ENCODE peak calls at places on chromosomes 6 and 20, in five cellular contexts. L, V, Y, B and K are unnamed samples. For H3K4me1, the result is how much of the 10 kb centered on the place peaks cover.

GRCh38 chr6:203663-204062 is 88.6 kb upstream of the DUSP22 start:
- DNase-seq in B (no peak), Y (no peak), L (no peak), V (no peak), K (no peak)

GRCh38 chr6:26550250-26550993 is 12.3 kb downstream of the HMGN4 start:
- DNase-seq in Y (peak), V (peak), B (peak), L (peak), K (peak)

GRCh38 chr20:17533396-17533795 is 2.2 kb upstream of the BFSP1 start:
- DNase-seq in B (peak), Y (peak), V (peak), L (peak), K (peak)

GRCh38 chr6:34757687-34758274 is 476 bp downstream of the SNRPC start:
- DNase-seq in Y (no peak), L (no peak), B (no peak), V (no peak), K (no peak)

GRCh38 chr20:57672164-57672563 is 37.7 kb downstream of the PMEPA1 start:
- DNase-seq in B (peak), L (no peak), Y (no peak), V (no peak), K (no peak)

GRCh38 chr6:161204866-161205557 is 68.8 kb downstream of the AGPAT4 start:
- DNase-seq in V (no peak), Y (no peak), B (peak), L (no peak), K (peak)

GRCh38 chr6:53618219-53618618 is 47.3 kb downstream of the KLHL31 start:
- DNase-seq in V (no peak), L (no peak), Y (no peak), B (no peak), K (peak)

GRCh38 chr6:168071620-168072019 is 7.4 kb downstream of the FRMD1 start:
- DNase-seq in B (no peak), V (no peak), Y (peak), L (peak), K (no peak)

GRCh38 chr6:38933426-38933825 is 115.2 kb upstream of the GLP1R start:
- DNase-seq in V (peak), L (peak), B (no peak), Y (peak), K (no peak)

GRCh38 chr6:130513770-130514169 is 148.0 kb downstream of the TMEM200A start:
- DNase-seq in V (peak), B (peak), Y (peak), L (no peak), K (peak)

GRCh38 chr6:37429352-37429750 is 3.7 kb upstream of the CMTR1 start:
- DNase-seq in L (no peak), B (no peak), V (no peak), Y (no peak), K (no peak)

GRCh38 chr6:116087437-116088027 is 13.1 kb upstream of the NT5DC1 start:
- DNase-seq in Y (peak), V (peak), B (peak), L (no peak), K (no peak)

GRCh38 chr20:58618694-58619540 is 32.2 kb upstream of the STX16 start:
- DNase-seq in V (peak), L (no peak), B (peak), Y (no peak), K (peak)

DNA sequence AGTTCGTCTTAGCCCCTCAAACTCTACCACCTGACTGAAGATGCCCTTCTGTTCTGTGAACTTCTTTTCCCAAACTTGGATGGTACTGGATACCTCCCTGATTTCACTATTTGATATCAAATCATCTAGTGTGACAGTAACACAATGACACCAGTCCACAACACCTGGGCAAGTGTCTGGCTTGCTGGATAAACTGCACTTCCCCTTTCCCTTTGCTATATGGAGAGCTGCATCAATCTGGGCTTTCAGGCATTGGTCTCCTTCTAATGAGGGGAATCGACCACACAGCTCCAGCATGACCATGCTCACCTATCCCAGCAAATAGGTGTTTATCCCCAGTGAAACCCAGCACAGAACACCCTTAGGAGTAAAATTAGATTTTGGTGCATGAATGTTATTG is 3.1 kb downstream of the F13A1 start:
- DNase-seq in Y (no peak), L (no peak), V (no peak), B (no peak), K (no peak)
- H3K4me3 ChIP-seq in Y (no peak), L (no peak), V (no peak), B (no peak), K (no peak)

GRCh38 chr6:111662192-111662793 is 56.6 kb upstream of the TRAF3IP2 start:
- DNase-seq in Y (peak), L (no peak), B (no peak), V (no peak), K (no peak)

GRCh38 chr6:111663232-111663631 is 57.6 kb upstream of the TRAF3IP2 start:
- DNase-seq in V (no peak), Y (no peak), L (no peak), B (no peak), K (no peak)

GRCh38 chr6:111663692-111664564 is 58.2 kb upstream of the TRAF3IP2 start:
- DNase-seq in V (no peak), Y (no peak), B (peak), L (no peak), K (no peak)

GRCh38 chr6:111661541-111662041 is 55.9 kb upstream of the TRAF3IP2 start:
- DNase-seq in V (no peak), L (no peak), Y (no peak), B (no peak), K (no peak)

DNA sequence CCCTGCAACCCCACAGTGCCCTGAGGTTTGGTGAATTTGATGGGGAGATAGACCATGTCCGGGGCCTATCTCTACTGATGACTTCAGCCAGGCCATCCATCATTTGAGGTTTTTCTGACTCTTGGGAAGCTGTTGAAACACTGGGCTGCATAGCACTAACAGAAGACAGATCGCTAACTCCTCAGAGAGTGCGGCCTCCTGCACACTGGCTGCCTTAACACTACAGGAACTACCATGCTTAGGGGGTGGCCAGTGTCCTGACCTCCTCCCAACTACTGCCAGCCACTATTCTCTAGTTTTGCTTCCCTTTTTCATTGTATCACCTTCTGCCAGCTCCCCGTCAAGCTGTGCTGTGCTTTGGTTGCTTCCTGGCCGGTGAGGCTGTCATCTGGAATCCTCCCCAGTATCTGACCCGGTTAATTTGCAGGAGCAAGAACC is 57.1 kb upstream of the TRAF3IP2 start:
- DNase-seq in V (no peak), B (peak), Y (no peak), L (no peak), K (no peak)
- H3K4me1 ChIP-seq in V (under half), B (under half), Y (under half), L (under half), K (under half)

DNA sequence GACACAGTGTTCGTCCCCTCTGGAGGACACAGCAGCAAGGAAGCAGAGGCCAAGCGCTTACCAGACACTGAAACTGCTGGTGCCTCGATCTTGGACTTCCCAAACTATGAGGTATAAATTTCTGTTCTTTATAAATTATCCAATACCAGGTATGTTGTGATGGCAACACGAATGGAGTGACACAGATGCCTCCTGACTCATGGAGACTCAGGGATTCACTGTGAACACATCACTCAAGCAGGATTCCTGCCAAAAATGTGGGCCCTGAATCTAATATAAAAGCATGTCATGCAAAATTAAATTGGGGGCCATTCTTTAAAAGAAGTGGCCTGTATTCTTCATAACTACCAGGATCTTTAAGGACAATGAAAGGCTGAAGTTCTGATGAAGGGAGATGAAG is 52.5 kb upstream of the SLC22A23 start:
- DNase-seq in V (peak), Y (peak), L (no peak), B (no peak), K (no peak)
- H2AFZ ChIP-seq in V (no peak), Y (no peak), L (no peak), B (no peak), K (no peak)

GRCh38 chr20:23035731-23036130 is 619 bp downstream of the SSTR4 start:
- DNase-seq in B (no peak), L (no peak), V (no peak), Y (no peak), K (no peak)

GRCh38 chr20:23033918-23034317 is 1.2 kb upstream of the SSTR4 start:
- DNase-seq in V (no peak), B (no peak), Y (no peak), L (no peak), K (no peak)

GRCh38 chr20:23036371-23036770 is 1.3 kb downstream of the SSTR4 start:
- DNase-seq in B (no peak), L (no peak), V (no peak), Y (no peak), K (no peak)

GRCh38 chr20:23037017-23037481 is 1.9 kb downstream of the SSTR4 start:
- DNase-seq in V (no peak), Y (no peak), B (no peak), L (no peak), K (no peak)

GRCh38 chr20:23034721-23035671 is at the start of gene SSTR4:
- DNase-seq in B (no peak), V (no peak), L (no peak), Y (no peak), K (no peak)
- H3K4me3 ChIP-seq in B (no peak), V (no peak), L (no peak), Y (no peak), K (no peak)

GRCh38 chr20:62404112-62404665 is 2.9 kb downstream of the CABLES2 start:
- DNase-seq in Y (no peak), V (no peak), B (no peak), L (no peak), K (no peak)
- H3K4me1 ChIP-seq in Y (under half), V (under half), B (under half), L (under half), K (under half)

GRCh38 chr6:4382362-4382853 is 247.0 kb upstream of the ECI2 start:
- DNase-seq in Y (no peak), L (no peak), B (no peak), V (no peak), K (no peak)
- H2AFZ ChIP-seq in Y (no peak), L (no peak), B (no peak), V (no peak), K (no peak)